ENCODE peak calls at places on chromosome 10, in seven cellular contexts. L is mesendoderm, M is mesenchymal stem cell, S is IMR-90, U is neuronal stem cell, Q is H9, G is H1. A is an unnamed sample.

GRCh38 chr10:6328708-6329423 is 126.1 kb downstream of the PFKFB3 start:
- DNase-seq in L (no peak), M (no peak), S (no peak), U (no peak), Q (no peak), G (no peak), A (no peak)

GRCh38 chr10:1381339-1381738 is 325.2 kb downstream of the WDR37 start:
- DNase-seq in L (no peak), M (no peak), S (no peak), U (no peak), Q (peak), G (no peak), A (no peak)

GRCh38 chr10:123587110-123587509 is 79.0 kb upstream of the GPR26 start:
- DNase-seq in L (no peak), M (no peak), S (no peak), U (no peak), Q (peak), G (no peak), A (no peak)

GRCh38 chr10:123720536-123720935 is 54.4 kb downstream of the GPR26 start:
- DNase-seq in L (no peak), M (no peak), S (no peak), U (no peak), Q (no peak), G (no peak), A (no peak)

GRCh38 chr10:111756541-111757061 is 427.0 kb downstream of the GPAM start:
- DNase-seq in L (peak), M (peak), S (no peak), U (peak), Q (peak), G (peak), A (peak)

GRCh38 chr10:71788954-71789353 is 15.6 kb upstream of the VSIR start:
- DNase-seq in L (no peak), M (no peak), S (no peak), U (no peak), Q (no peak), G (no peak), A (no peak)

GRCh38 chr10:58565256-58565655 is 52.6 kb downstream of the BICC1 start:
- DNase-seq in L (no peak), M (no peak), S (no peak), U (no peak), Q (no peak), G (no peak), A (peak)

GRCh38 chr10:43124574-43125273 is 13.5 kb upstream of the CSGALNACT2 start:
- DNase-seq in L (no peak), M (no peak), S (no peak), U (no peak), Q (peak), G (no peak), A (no peak)

GRCh38 chr10:33703897-33704825 is 369.7 kb upstream of the NRP1 start:
- DNase-seq in L (no peak), M (no peak), S (peak), U (no peak), Q (no peak), G (no peak), A (peak)

GRCh38 chr10:3972460-3973366 is 187.7 kb upstream of the KLF6 start:
- DNase-seq in L (no peak), M (no peak), S (no peak), U (no peak), Q (no peak), G (no peak), A (no peak)

GRCh38 chr10:6406220-6407033 is 173.6 kb downstream of the PRKCQ start:
- DNase-seq in L (no peak), M (peak), S (peak), U (no peak), Q (no peak), G (no peak), A (peak)

GRCh38 chr10:5107860-5108526 is 13.8 kb downstream of the AKR1C3 start:
- DNase-seq in L (no peak), M (no peak), S (no peak), U (no peak), Q (no peak), G (no peak), A (no peak)

GRCh38 chr10:133445751-133446708 is 7.7 kb upstream of the SCART1 start:
- DNase-seq in L (no peak), M (no peak), S (no peak), U (no peak), Q (no peak), G (no peak), A (no peak)

GRCh38 chr10:63496561-63496960 is 24.6 kb upstream of the REEP3 start:
- DNase-seq in L (no peak), M (no peak), S (no peak), U (no peak), Q (no peak), G (no peak), A (no peak)
- H3K18ac ChIP-seq in L (no peak), M (no peak), S (no peak), U (no peak), Q (no peak), G (no peak), A (no peak)

GRCh38 chr10:115849197-115849596 is 423.8 kb downstream of the GFRA1 start:
- DNase-seq in L (no peak), M (no peak), S (no peak), U (no peak), Q (no peak), G (no peak), A (no peak)
- H3K4me2 ChIP-seq in L (no peak), M (no peak), S (no peak), U (no peak), Q (no peak), G (no peak), A (no peak)

GRCh38 chr10:52807803-52808202 is 35.2 kb upstream of the MBL2 start:
- DNase-seq in L (no peak), M (no peak), S (no peak), U (no peak), Q (no peak), G (no peak), A (no peak)

GRCh38 chr10:52801951-52802350 is 29.4 kb upstream of the MBL2 start:
- DNase-seq in L (no peak), M (no peak), S (no peak), U (no peak), Q (no peak), G (no peak), A (no peak)

GRCh38 chr10:52805414-52806285 is 33.1 kb upstream of the MBL2 start:
- DNase-seq in L (no peak), M (no peak), S (no peak), U (no peak), Q (no peak), G (no peak), A (no peak)
- H3K18ac ChIP-seq in L (no peak), M (no peak), S (no peak), U (no peak), Q (no peak), G (no peak), A (no peak)

GRCh38 chr10:21978191-21978862 is 25.2 kb downstream of the DNAJC1 start:
- DNase-seq in L (peak), M (peak), S (peak), U (no peak), Q (no peak), G (no peak), A (no peak)
- H3K4me2 ChIP-seq in L (no peak), M (no peak), S (peak), U (no peak), Q (no peak), G (peak), A (no peak)

DNA sequence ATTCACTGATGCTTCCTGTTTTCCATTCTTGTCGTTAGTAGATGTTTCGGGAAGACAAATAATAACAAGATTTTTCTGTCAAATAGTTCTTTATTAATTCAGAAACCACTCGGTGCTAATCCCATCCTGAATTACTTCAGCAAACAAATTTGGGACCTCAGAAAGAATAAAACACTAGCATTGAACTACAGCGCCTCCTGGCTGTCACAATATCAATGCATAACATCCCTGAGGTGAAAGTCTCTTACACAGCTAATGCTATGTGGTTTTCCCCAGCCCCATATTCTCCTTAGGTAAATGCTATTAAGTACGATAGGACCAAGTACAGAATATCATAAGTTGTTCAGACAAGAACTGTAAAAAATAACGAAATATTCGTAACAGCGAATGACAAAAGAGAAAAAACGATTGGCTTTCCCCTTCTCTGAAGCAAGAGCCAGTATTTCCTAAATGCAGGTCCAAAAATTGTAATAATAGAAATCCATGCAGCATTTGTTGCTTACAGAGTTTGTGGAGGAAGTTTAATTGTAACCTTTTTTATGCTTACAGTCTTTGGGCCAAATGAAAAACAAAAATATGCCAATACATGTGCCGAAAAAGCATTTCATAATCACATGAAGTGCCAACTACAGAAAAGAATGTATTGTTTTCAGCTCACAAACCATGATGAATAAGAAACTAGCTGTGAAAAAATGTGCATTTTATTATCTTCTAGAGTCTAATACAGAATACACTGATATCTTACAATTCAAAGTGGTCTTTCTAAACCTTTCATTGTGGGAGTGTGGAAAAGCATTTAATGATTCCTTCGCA is 47.3 kb downstream of the MYPN start:
- DNase-seq in L (peak), M (peak), S (peak), U (peak), Q (peak), G (no peak), A (peak)
- H3K18ac ChIP-seq in L (no peak), M (no peak), S (peak), U (no peak), Q (no peak), G (no peak), A (no peak)

GRCh38 chr10:118340486-118340885 is 1.6 kb downstream of the FAM204A start:
- DNase-seq in L (peak), M (no peak), S (no peak), U (no peak), Q (no peak), G (no peak), A (no peak)
- H3K4me2 ChIP-seq in L (no peak), M (no peak), S (no peak), U (no peak), Q (no peak), G (no peak), A (no peak)

GRCh38 chr10:51459476-51459875 is 239.9 kb downstream of the CSTF2T start:
- DNase-seq in L (peak), M (no peak), S (no peak), U (no peak), Q (no peak), G (no peak), A (no peak)

DNA sequence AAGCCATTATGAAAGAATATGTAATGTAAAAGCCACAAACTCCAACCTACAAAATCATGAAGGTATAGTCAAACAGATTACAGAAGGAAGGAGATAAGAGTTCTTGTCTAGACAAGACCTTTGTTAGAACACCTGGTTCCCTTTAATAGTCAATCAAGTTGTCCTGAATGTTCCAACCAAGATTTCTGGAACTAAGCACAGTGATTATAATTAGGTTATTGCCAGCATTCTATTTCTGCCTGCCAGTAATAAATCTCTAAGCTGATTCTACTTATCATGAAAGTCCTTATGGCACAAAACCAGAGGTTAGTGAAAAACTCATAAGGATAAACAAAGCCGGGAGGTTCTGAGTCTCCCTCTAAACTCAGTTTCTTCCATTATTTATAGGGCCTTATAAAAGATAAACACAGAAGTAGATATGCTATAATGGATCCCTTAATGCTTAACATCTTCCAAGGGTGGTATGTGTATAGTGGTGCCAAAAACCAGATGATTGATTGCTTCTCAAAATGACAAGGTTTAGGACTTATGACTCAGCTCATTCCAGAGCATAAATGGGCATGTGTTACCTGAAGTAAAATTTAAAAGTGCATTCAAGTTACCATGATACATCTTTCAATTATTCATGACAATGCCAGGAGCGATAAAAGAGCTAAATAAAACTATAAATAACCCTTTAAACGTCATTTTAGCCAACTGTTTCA is 237.2 kb downstream of the CSTF2T start:
- DNase-seq in L (no peak), M (peak), S (peak), U (no peak), Q (no peak), G (no peak), A (no peak)
- H3K18ac ChIP-seq in L (no peak), M (no peak), S (no peak), U (no peak), Q (no peak), G (no peak), A (no peak)